ENCODE peak calls at places on chromosomes 6 and 20, in six cellular contexts. R is Karpas-422, X is mammary epithelial cell, F is colonic mucosa, J is NT2/D1, Q is fibroblast of lung. Y is an unnamed sample.
A peak's percentile ranks its signal among the peaks of the same experiment; 100 is the strongest.

GRCh38 chr20:12207875-12208274 is 290.2 kb downstream of the BTBD3 start:
- DNase-seq in R (peak; percentile 57), X (peak; percentile 47), F (peak; percentile 36), J (peak; percentile 39), Q (peak; percentile 48), Y (peak; percentile 75)

GRCh38 chr6:163170294-163170883 is 244.1 kb upstream of the QKI start:
- DNase-seq in J (peak; percentile 5), R (peak; percentile 66), X (no peak), F (no peak), Q (no peak), Y (no peak)

GRCh38 chr6:18154507-18155272 is at the start of gene TPMT:
- DNase-seq in Q (no peak), X (no peak), R (peak; percentile 51), J (peak; percentile 77), F (peak; percentile 99), Y (peak; percentile 97)

GRCh38 chr6:157325069-157325805 is 1.9 kb upstream of the TMEM242 start:
- DNase-seq in R (no peak), F (no peak), X (peak; percentile 55), Q (no peak), J (no peak), Y (no peak)

GRCh38 chr6:150273457-150274309 is 95.1 kb upstream of the IYD start:
- DNase-seq in F (no peak), J (no peak), X (no peak), Q (no peak), R (no peak), Y (no peak)

GRCh38 chr6:167764713-167765479 is 61.8 kb upstream of the AFDN start:
- DNase-seq in F (no peak), Q (no peak), X (no peak), J (no peak), R (no peak), Y (no peak)

GRCh38 chr6:42726026-42726425 is 3.6 kb upstream of the PRPH2 start:
- DNase-seq in J (no peak), Q (peak; percentile 10), F (no peak), X (no peak), R (no peak), Y (no peak)

GRCh38 chr20:24781061-24781980 is 167.7 kb upstream of the CST7 start:
- DNase-seq in X (peak; percentile 27), J (no peak), R (peak; percentile 71), F (no peak), Q (peak; percentile 50), Y (peak; percentile 54)

GRCh38 chr20:62498874-62499273 is 23.1 kb upstream of the GATA5 start:
- DNase-seq in Q (no peak), X (no peak), F (no peak), R (no peak), J (no peak), Y (no peak)

GRCh38 chr6:43181942-43182860 is at the start of gene CUL9:
- DNase-seq in R (peak; percentile 95), Q (peak; percentile 75), X (peak; percentile 52), F (peak; percentile 87), J (no peak), Y (peak; percentile 77)

GRCh38 chr20:56328861-56329260 is 29.9 kb upstream of the FAM210B start:
- DNase-seq in X (peak; percentile 16), R (peak; percentile 61), F (no peak), J (no peak), Q (no peak), Y (peak; percentile 51)

GRCh38 chr20:53884859-53885654 is 185.3 kb downstream of the BCAS1 start:
- DNase-seq in X (no peak), F (no peak), R (no peak), Q (no peak), J (no peak), Y (no peak)

GRCh38 chr20:62196286-62196685 is 13.5 kb downstream of the MTG2 start:
- DNase-seq in R (no peak), Q (no peak), X (no peak), J (no peak), F (no peak), Y (no peak)

GRCh38 chr6:136923954-136924291 is 1.8 kb downstream of the SLC35D3 start:
- DNase-seq in F (no peak), X (no peak), J (no peak), R (no peak), Q (no peak), Y (no peak)

GRCh38 chr6:136921936-136922679 is at the start of gene SLC35D3:
- DNase-seq in Q (no peak), F (no peak), J (no peak), X (no peak), R (no peak), Y (peak; percentile 74)

GRCh38 chr6:136921521-136921935 is 573 bp upstream of the SLC35D3 start:
- DNase-seq in R (no peak), F (no peak), Q (no peak), X (no peak), J (no peak), Y (peak; percentile 60)

GRCh38 chr6:136922680-136922996 is 537 bp downstream of the SLC35D3 start:
- DNase-seq in Q (no peak), R (no peak), F (no peak), J (no peak), X (peak; percentile 26), Y (no peak)

DNA sequence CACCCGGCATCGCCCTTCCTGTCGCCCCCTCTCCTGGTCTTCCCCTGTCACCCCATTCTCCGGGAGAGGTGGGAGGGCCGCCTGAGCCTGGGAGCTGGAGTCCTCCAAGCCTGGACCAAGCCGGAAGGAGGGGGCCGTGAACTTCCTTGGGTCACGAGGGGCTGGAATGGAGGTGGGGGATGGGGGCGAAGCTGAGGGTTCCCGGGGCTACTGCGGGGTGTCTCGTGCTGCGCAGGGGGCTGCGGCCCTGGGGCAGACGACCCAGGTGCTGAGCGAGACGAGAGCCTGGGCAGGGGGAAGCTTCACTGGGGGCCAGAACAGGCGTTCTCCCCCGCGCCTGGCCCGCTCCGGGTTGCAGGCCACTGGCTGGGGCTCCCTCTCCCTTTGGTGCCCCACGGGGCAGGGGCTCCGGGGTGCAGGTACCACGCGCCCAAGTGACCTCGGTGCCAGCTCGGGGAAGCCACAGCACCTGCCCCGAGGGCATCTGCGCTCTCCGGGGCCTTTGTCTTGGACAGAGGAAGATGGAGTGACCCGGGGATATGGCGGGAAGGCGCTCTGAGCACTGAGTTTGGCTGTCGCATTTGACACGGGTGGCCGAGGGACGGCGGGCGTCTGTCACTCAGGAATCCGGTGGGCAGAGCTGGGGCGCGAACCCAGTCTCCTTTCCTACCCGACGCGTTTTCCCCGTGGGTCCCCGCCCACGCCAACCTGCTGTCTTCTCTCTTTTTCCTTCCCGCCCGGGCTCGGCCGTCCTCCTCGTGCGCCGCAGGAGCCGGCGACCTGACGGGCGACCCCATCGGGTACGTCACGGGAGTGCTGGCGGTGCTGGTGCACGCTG is 1.2 kb downstream of the SLC35D3 start:
- DNase-seq in F (no peak), R (no peak), J (no peak), Q (no peak), X (no peak), Y (peak; percentile 10)
- H3K4me3 ChIP-seq in F (no peak overlapping the region), R (no peak overlapping the region), J (no peak overlapping the region), Q (no peak overlapping the region), X (no peak overlapping the region), Y (no peak overlapping the region)

GRCh38 chr20:32780278-32780677 is 18.1 kb downstream of the DNMT3B start:
- DNase-seq in J (no peak), F (no peak), Q (no peak), R (no peak), X (no peak), Y (peak; percentile 55)

GRCh38 chr20:32784369-32785080 is 22.3 kb downstream of the DNMT3B start:
- DNase-seq in R (no peak), X (no peak), F (no peak), Q (no peak), J (no peak), Y (no peak)

GRCh38 chr20:32777177-32777956 is 15.2 kb downstream of the DNMT3B start:
- DNase-seq in R (no peak), J (no peak), X (no peak), Q (no peak), F (no peak), Y (peak; percentile 39)

GRCh38 chr20:32779500-32780215 is 17.5 kb downstream of the DNMT3B start:
- DNase-seq in Q (no peak), J (no peak), R (no peak), X (no peak), F (no peak), Y (peak; percentile 92)

GRCh38 chr20:32780749-32781402 is 18.7 kb downstream of the DNMT3B start:
- DNase-seq in J (no peak), Q (no peak), X (no peak), F (no peak), R (no peak), Y (peak; percentile 91)
- H3K9ac ChIP-seq in J (no peak overlapping the region), Q (no peak overlapping the region), X (no peak overlapping the region), F (no peak overlapping the region), R (no peak overlapping the region), Y (no peak overlapping the region)

GRCh38 chr6:27514906-27515495 is 42.1 kb upstream of the ZNF184 start:
- DNase-seq in F (no peak), R (no peak), X (no peak), J (no peak), Q (no peak), Y (no peak)
- H3K4me3 ChIP-seq in F (no peak overlapping the region), R (no peak overlapping the region), X (peak overlapping the region; percentile 25), J (no peak overlapping the region), Q (peak overlapping the region; percentile 52), Y (peak overlapping the region; percentile 19)

GRCh38 chr6:12099623-12100022 is 87.5 kb downstream of the HIVEP1 start:
- DNase-seq in Q (peak; percentile 8), R (no peak), F (no peak), J (no peak), X (no peak), Y (no peak)
- H3K9ac ChIP-seq in Q (no peak overlapping the region), R (no peak overlapping the region), F (no peak overlapping the region), J (no peak overlapping the region), X (no peak overlapping the region), Y (no peak overlapping the region)

GRCh38 chr6:164554700-164555479 is 754.5 kb downstream of the C6orf118 start:
- DNase-seq in Q (no peak), J (no peak), F (no peak), X (no peak), R (no peak), Y (no peak)
- H3K4me3 ChIP-seq in Q (no peak overlapping the region), J (no peak overlapping the region), F (no peak overlapping the region), X (no peak overlapping the region), R (no peak overlapping the region), Y (no peak overlapping the region)

Y was measured in neural progenitor cell.